ENCODE peak calls at places on chromosomes 6 and 20, in ten cellular contexts. O, Q, G, F, V, W, B, M, J and D are unnamed samples.

GRCh38 chr20:59032713-59033059 is 551 bp upstream of the ATP5F1E start:
- DNase-seq in O (no peak), Q (no peak), G (peak), F (no peak), V (no peak), W (no peak), B (no peak), M (no peak), J (no peak), D (no peak)

GRCh38 chr20:25090492-25091429 is 8.8 kb upstream of the VSX1 start:
- DNase-seq in O (no peak), Q (no peak), G (no peak), F (no peak), V (no peak), W (no peak), B (no peak), M (no peak), J (no peak), D (no peak)

GRCh38 chr6:155340464-155341129 is 26.3 kb upstream of the TFB1M start:
- DNase-seq in O (no peak), Q (peak), G (peak), F (peak), V (no peak), W (no peak), B (no peak), M (no peak), J (peak), D (peak)

GRCh38 chr20:25076731-25077609 is 5.0 kb downstream of the VSX1 start:
- DNase-seq in O (peak), Q (no peak), G (peak), F (no peak), V (no peak), W (no peak), B (no peak), M (no peak), J (peak), D (no peak)

GRCh38 chr6:86859513-86859912 is 77.8 kb upstream of the HTR1E start:
- DNase-seq in O (no peak), Q (no peak), G (no peak), F (no peak), V (no peak), W (no peak), B (no peak), M (no peak), J (no peak), D (no peak)

GRCh38 chr6:138572200-138572875 is 73.0 kb upstream of the NHSL1 start:
- DNase-seq in O (peak), Q (peak), G (peak), F (peak), V (no peak), W (no peak), B (no peak), M (peak), J (peak), D (peak)

GRCh38 chr6:41527721-41528408 is 18.3 kb upstream of the FOXP4 start:
- DNase-seq in O (peak), Q (peak), G (no peak), F (no peak), V (no peak), W (no peak), B (no peak), M (no peak), J (no peak), D (no peak)

GRCh38 chr20:58598271-58599015 is 52.6 kb upstream of the STX16 start:
- DNase-seq in O (no peak), Q (no peak), G (no peak), F (peak), V (no peak), W (no peak), B (no peak), M (no peak), J (no peak), D (no peak)

GRCh38 chr20:35917077-35917476 is 37.2 kb downstream of the SCAND1 start:
- DNase-seq in O (no peak), Q (no peak), G (no peak), F (no peak), V (no peak), W (no peak), B (no peak), M (no peak), J (no peak), D (no peak)

GRCh38 chr20:46214831-46215488 is 93.3 kb downstream of the CDH22 start:
- DNase-seq in O (no peak), Q (no peak), G (no peak), F (no peak), V (no peak), W (no peak), B (no peak), M (no peak), J (no peak), D (no peak)

GRCh38 chr20:39879296-39879695 is 809.7 kb downstream of the MAFB start:
- DNase-seq in O (no peak), Q (no peak), G (no peak), F (no peak), V (no peak), W (no peak), B (no peak), M (no peak), J (no peak), D (no peak)

GRCh38 chr6:98958791-98959190 is 11.0 kb upstream of the FBXL4 start:
- DNase-seq in O (no peak), Q (no peak), G (no peak), F (no peak), V (no peak), W (no peak), B (no peak), M (no peak), J (no peak), D (no peak)

GRCh38 chr6:97915537-97915936 is 632.5 kb upstream of the MMS22L start:
- DNase-seq in O (no peak), Q (no peak), G (no peak), F (no peak), V (no peak), W (no peak), B (no peak), M (no peak), J (no peak), D (no peak)

GRCh38 chr6:155216312-155217028 is 47.3 kb upstream of the CLDN20 start:
- DNase-seq in O (no peak), Q (no peak), G (no peak), F (no peak), V (peak), W (no peak), B (peak), M (no peak), J (no peak), D (peak)

GRCh38 chr6:108758884-108759283 is 89.3 kb upstream of the ARMC2 start:
- DNase-seq in O (no peak), Q (no peak), G (no peak), F (no peak), V (no peak), W (no peak), B (no peak), M (no peak), J (no peak), D (no peak)

GRCh38 chr20:35307666-35308653 is 15.7 kb upstream of the FAM83C start:
- DNase-seq in O (no peak), Q (peak), G (peak), F (no peak), V (peak), W (no peak), B (peak), M (no peak), J (peak), D (no peak)

GRCh38 chr6:96735332-96735731 is 101.9 kb downstream of the GPR63 start:
- DNase-seq in O (no peak), Q (no peak), G (no peak), F (no peak), V (no peak), W (no peak), B (no peak), M (no peak), J (no peak), D (no peak)

GRCh38 chr6:162706236-162706635 is 21.3 kb downstream of the PRKN start:
- DNase-seq in O (no peak), Q (no peak), G (no peak), F (no peak), V (no peak), W (no peak), B (peak), M (no peak), J (no peak), D (no peak)

GRCh38 chr6:35142578-35142977 is 1.4 kb upstream of the TCP11 start:
- DNase-seq in O (no peak), Q (no peak), G (no peak), F (no peak), V (no peak), W (no peak), B (no peak), M (no peak), J (peak), D (no peak)

GRCh38 chr6:24932832-24933231 is 2.9 kb downstream of the RIPOR2 start:
- DNase-seq in O (no peak), Q (no peak), G (no peak), F (no peak), V (no peak), W (no peak), B (no peak), M (no peak), J (no peak), D (no peak)

GRCh38 chr6:39923394-39923793 is 10.9 kb downstream of the MOCS1 start:
- DNase-seq in O (no peak), Q (no peak), G (no peak), F (no peak), V (no peak), W (no peak), B (peak), M (peak), J (peak), D (no peak)

GRCh38 chr6:79421001-79421411 is 116.2 kb downstream of the LCA5 start:
- DNase-seq in O (no peak), Q (peak), G (no peak), F (peak), V (no peak), W (no peak), B (no peak), M (no peak), J (no peak), D (no peak)

GRCh38 chr20:49100934-49101333 is 54.8 kb downstream of the CSE1L start:
- DNase-seq in O (no peak), Q (no peak), G (no peak), F (no peak), V (no peak), W (no peak), B (no peak), M (no peak), J (no peak), D (no peak)

GRCh38 chr6:129492260-129492659 is 217.7 kb downstream of the ARHGAP18 start:
- DNase-seq in O (no peak), Q (no peak), G (no peak), F (no peak), V (no peak), W (no peak), B (no peak), M (no peak), J (no peak), D (no peak)

GRCh38 chr6:47905717-47906116 is 123.9 kb downstream of the OPN5 start:
- DNase-seq in O (no peak), Q (no peak), G (no peak), F (no peak), V (no peak), W (no peak), B (no peak), M (no peak), J (no peak), D (no peak)

GRCh38 chr6:140415266-140415665 is 1040.8 kb upstream of the CITED2 start:
- DNase-seq in O (no peak), Q (no peak), G (no peak), F (no peak), V (no peak), W (no peak), B (no peak), M (no peak), J (no peak), D (no peak)

GRCh38 chr6:146666909-146667308 is 68.1 kb downstream of the ADGB start:
- DNase-seq in O (no peak), Q (no peak), G (no peak), F (no peak), V (no peak), W (no peak), B (no peak), M (no peak), J (no peak), D (no peak)

GRCh38 chr6:159979136-159979874 is 10.4 kb downstream of the IGF2R start:
- DNase-seq in O (no peak), Q (peak), G (no peak), F (no peak), V (peak), W (no peak), B (no peak), M (no peak), J (peak), D (no peak)

GRCh38 chr6:97068211-97068610 is 143.7 kb downstream of the KLHL32 start:
- DNase-seq in O (peak), Q (peak), G (peak), F (peak), V (no peak), W (no peak), B (no peak), M (no peak), J (peak), D (no peak)

GRCh38 chr6:125865015-125865414 is 74.3 kb downstream of the NCOA7 start:
- DNase-seq in O (no peak), Q (no peak), G (no peak), F (no peak), V (no peak), W (no peak), B (no peak), M (no peak), J (no peak), D (no peak)

GRCh38 chr6:7154341-7155139 is 46.8 kb downstream of the RREB1 start:
- DNase-seq in O (no peak), Q (no peak), G (no peak), F (no peak), V (no peak), W (no peak), B (no peak), M (no peak), J (no peak), D (no peak)

GRCh38 chr6:90896165-90896549 is 309.3 kb upstream of the MAP3K7 start:
- DNase-seq in O (no peak), Q (no peak), G (no peak), F (no peak), V (no peak), W (no peak), B (no peak), M (no peak), J (no peak), D (no peak)

GRCh38 chr6:137387365-137387764 is 106.8 kb downstream of the OLIG3 start:
- DNase-seq in O (no peak), Q (no peak), G (no peak), F (no peak), V (no peak), W (no peak), B (no peak), M (no peak), J (no peak), D (no peak)

GRCh38 chr6:34671801-34672656 is 24.5 kb downstream of the ILRUN start:
- DNase-seq in O (no peak), Q (no peak), G (no peak), F (no peak), V (no peak), W (no peak), B (no peak), M (no peak), J (peak), D (no peak)

GRCh38 chr6:134722996-134723871 is 226.7 kb downstream of the ALDH8A1 start:
- DNase-seq in O (no peak), Q (peak), G (peak), F (no peak), V (no peak), W (no peak), B (no peak), M (no peak), J (no peak), D (no peak)